ENCODE peak calls at places on chromosomes 2 and 18, in four cellular contexts. K is SJCRH30, G is hippocampal formation, X is stromal cell of bone marrow. A is an unnamed sample.

GRCh38 chr2:15307526-15307925 is 253.6 kb downstream of the NBAS start:
- DNase-seq in K (no peak), G (no peak), X (no peak), A (no peak)

GRCh38 chr2:74301262-74301661 is 42.0 kb downstream of the SLC4A5 start:
- DNase-seq in K (no peak), G (no peak), X (no peak), A (no peak)

GRCh38 chr18:42675810-42676209 is 439.7 kb downstream of the RIT2 start:
- DNase-seq in K (no peak), G (no peak), X (no peak), A (no peak)

GRCh38 chr2:229712125-229712524 is 2.2 kb downstream of the DNER start:
- DNase-seq in K (no peak), G (no peak), X (no peak), A (no peak)

GRCh38 chr2:70746076-70746475 is 21.9 kb downstream of the ADD2 start:
- DNase-seq in K (no peak), G (no peak), X (no peak), A (no peak)

GRCh38 chr2:68284896-68285295 is 32.6 kb upstream of the PPP3R1 start:
- DNase-seq in K (no peak), G (peak), X (peak), A (no peak)

GRCh38 chr2:235406420-235406819 is 87.4 kb upstream of the AGAP1 start:
- DNase-seq in K (no peak), G (no peak), X (no peak), A (no peak)

GRCh38 chr2:15808980-15809379 is 131.4 kb upstream of the MYCN start:
- DNase-seq in K (no peak), G (no peak), X (no peak), A (peak)

GRCh38 chr18:79816981-79817606 is 19.4 kb downstream of the KCNG2 start:
- DNase-seq in K (no peak), G (no peak), X (no peak), A (peak)

GRCh38 chr2:241007111-241007510 is 8.7 kb downstream of the SNED1 start:
- DNase-seq in K (no peak), G (no peak), X (no peak), A (no peak)

GRCh38 chr18:3624818-3625716 is 175.1 kb downstream of the TGIF1 start:
- DNase-seq in K (peak), G (no peak), X (peak), A (peak)